ENCODE peak calls at places on chromosomes 4 and X, in seven cellular contexts. Y, X, G, P, U, N and J are unnamed samples.

GRCh38 chr4:76589402-76589801 is 154.4 kb downstream of the SHROOM3 start:
- DNase-seq in Y (peak), X (peak), G (peak), P (peak), U (no peak), N (no peak), J (peak)

GRCh38 chr4:19776929-19777328 is 474.8 kb upstream of the SLIT2 start:
- DNase-seq in Y (no peak), X (no peak), G (no peak), P (peak), U (no peak), N (no peak), J (peak)

GRCh38 chrX:22063284-22063683 is 31.2 kb downstream of the PHEX start:
- DNase-seq in Y (no peak), X (no peak), G (no peak), P (no peak), U (peak), N (no peak), J (no peak)

GRCh38 chrX:46444011-46444410 is 101.2 kb downstream of the ZNF674 start:
- DNase-seq in Y (peak), X (no peak), G (peak), P (peak), U (no peak), N (no peak), J (peak)

GRCh38 chr4:110503588-110504435 is 27.9 kb downstream of the ENPEP start:
- DNase-seq in Y (no peak), X (peak), G (peak), P (peak), U (no peak), N (no peak), J (no peak)

GRCh38 chrX:69493193-69493592 is 10.9 kb upstream of the NALF2 start:
- DNase-seq in Y (no peak), X (peak), G (peak), P (no peak), U (peak), N (peak), J (peak)

GRCh38 chrX:71540801-71541545 is 8.1 kb downstream of the OGT start:
- DNase-seq in Y (no peak), X (no peak), G (peak), P (no peak), U (no peak), N (no peak), J (no peak)

GRCh38 chr4:139227729-139228404 is 50.8 kb upstream of the ELF2 start:
- DNase-seq in Y (no peak), X (no peak), G (no peak), P (no peak), U (no peak), N (peak), J (no peak)

GRCh38 chr4:23929248-23929647 is 39.4 kb upstream of the PPARGC1A start:
- DNase-seq in Y (no peak), X (no peak), G (no peak), P (no peak), U (no peak), N (no peak), J (no peak)

GRCh38 chr4:71239365-71239764 is 99.5 kb upstream of the SLC4A4 start:
- DNase-seq in Y (peak), X (no peak), G (peak), P (peak), U (no peak), N (no peak), J (no peak)

GRCh38 chr4:6190486-6190885 is 9.9 kb downstream of the JAKMIP1 start:
- DNase-seq in Y (no peak), X (no peak), G (no peak), P (no peak), U (no peak), N (no peak), J (no peak)

GRCh38 chrX:39941332-39941920 is 156.3 kb downstream of the BCOR start:
- DNase-seq in Y (peak), X (no peak), G (peak), P (no peak), U (no peak), N (no peak), J (no peak)

GRCh38 chrX:116490091-116490490 is 27.3 kb upstream of the CT83 start:
- DNase-seq in Y (no peak), X (no peak), G (no peak), P (no peak), U (no peak), N (no peak), J (peak)

GRCh38 chr4:83440148-83440814 is 15.3 kb downstream of the HELQ start:
- DNase-seq in Y (no peak), X (no peak), G (no peak), P (no peak), U (no peak), N (no peak), J (no peak)

GRCh38 chr4:27010334-27010940 is 149.8 kb downstream of the STIM2 start:
- DNase-seq in Y (peak), X (no peak), G (peak), P (peak), U (peak), N (peak), J (peak)

GRCh38 chr4:41366911-41367517 is 110.3 kb downstream of the UCHL1 start:
- DNase-seq in Y (no peak), X (no peak), G (no peak), P (no peak), U (no peak), N (no peak), J (no peak)

GRCh38 chr4:8069102-8069752 is 89.4 kb downstream of the ABLIM2 start:
- DNase-seq in Y (no peak), X (no peak), G (no peak), P (no peak), U (no peak), N (no peak), J (no peak)

GRCh38 chrX:126820700-126821420 is 1.3 kb downstream of the PRR32 start:
- DNase-seq in Y (no peak), X (peak), G (peak), P (no peak), U (no peak), N (no peak), J (peak)

GRCh38 chr4:156941940-156942548 is 29.6 kb downstream of the PDGFC start:
- DNase-seq in Y (peak), X (peak), G (peak), P (peak), U (peak), N (no peak), J (peak)

GRCh38 chr4:169774466-169775445 is 17.0 kb upstream of the HPF1 start:
- DNase-seq in Y (no peak), X (peak), G (no peak), P (no peak), U (no peak), N (peak), J (no peak)

GRCh38 chr4:42560465-42560864 is 96.4 kb downstream of the ATP8A1 start:
- DNase-seq in Y (no peak), X (no peak), G (no peak), P (no peak), U (no peak), N (no peak), J (peak)

GRCh38 chrX:136028383-136028984 is 43.2 kb downstream of the SLC9A6 start:
- DNase-seq in Y (peak), X (no peak), G (peak), P (peak), U (peak), N (no peak), J (no peak)

GRCh38 chr4:48445704-48446103 is 37.4 kb upstream of the SLC10A4 start:
- DNase-seq in Y (peak), X (no peak), G (no peak), P (peak), U (no peak), N (no peak), J (peak)

GRCh38 chrX:117978402-117978801 is 138.2 kb downstream of the KLHL13 start:
- DNase-seq in Y (no peak), X (no peak), G (no peak), P (no peak), U (no peak), N (no peak), J (no peak)

GRCh38 chrX:24498181-24498580 is 33.1 kb downstream of the PDK3 start:
- DNase-seq in Y (no peak), X (no peak), G (peak), P (no peak), U (peak), N (no peak), J (no peak)

GRCh38 chr4:153676984-153677383 is 7.1 kb upstream of the TLR2 start:
- DNase-seq in Y (peak), X (no peak), G (no peak), P (peak), U (no peak), N (no peak), J (peak)

GRCh38 chr4:173990126-173990878 is 293.2 kb downstream of the FBXO8 start:
- DNase-seq in Y (peak), X (no peak), G (peak), P (peak), U (peak), N (no peak), J (peak)

GRCh38 chrX:119155416-119156035 is 27.9 kb upstream of the KIAA1210 start:
- DNase-seq in Y (peak), X (no peak), G (no peak), P (peak), U (no peak), N (no peak), J (no peak)

GRCh38 chr4:75895744-75896314 is 6.4 kb downstream of the PPEF2 start:
- DNase-seq in Y (peak), X (peak), G (peak), P (peak), U (peak), N (no peak), J (no peak)

GRCh38 chr4:152634110-152634760 is 45.6 kb downstream of the TMEM154 start:
- DNase-seq in Y (no peak), X (no peak), G (no peak), P (no peak), U (no peak), N (no peak), J (peak)

GRCh38 chr4:61799794-61800193 is 599.7 kb downstream of the ADGRL3 start:
- DNase-seq in Y (no peak), X (no peak), G (no peak), P (no peak), U (no peak), N (no peak), J (no peak)
- H2BK5ac ChIP-seq in Y (no peak), X (no peak), G (no peak), P (no peak), U (no peak), N (no peak), J (no peak)

GRCh38 chrX:13309631-13310030 is 10.2 kb downstream of the ATXN3L start:
- DNase-seq in Y (no peak), X (no peak), G (no peak), P (no peak), U (no peak), N (no peak), J (no peak)

GRCh38 chrX:13304052-13304451 is 15.8 kb downstream of the ATXN3L start:
- DNase-seq in Y (no peak), X (no peak), G (peak), P (no peak), U (no peak), N (no peak), J (peak)

GRCh38 chrX:13307041-13307440 is 12.8 kb downstream of the ATXN3L start:
- DNase-seq in Y (no peak), X (no peak), G (no peak), P (no peak), U (no peak), N (no peak), J (no peak)

DNA sequence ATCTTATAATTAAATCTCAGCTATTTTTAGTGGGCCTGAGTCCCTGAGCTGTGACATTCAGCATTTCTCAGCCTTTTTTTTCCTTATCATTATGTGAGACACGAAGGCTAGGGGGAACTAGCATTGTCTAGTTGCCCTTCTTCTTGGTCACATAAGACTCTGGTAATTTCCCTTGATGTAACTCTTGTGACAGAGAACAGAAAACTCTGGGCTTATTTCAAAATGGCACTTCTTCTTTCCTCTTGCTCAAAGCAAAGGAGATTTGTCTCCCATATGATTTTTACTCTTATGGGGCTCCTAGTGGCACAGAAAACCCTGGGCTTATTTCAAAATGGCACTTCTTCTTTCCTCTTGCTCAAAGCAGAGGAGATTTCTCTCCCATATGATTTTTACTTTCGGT is 14.8 kb downstream of the ATXN3L start:
- DNase-seq in Y (no peak), X (no peak), G (peak), P (no peak), U (no peak), N (no peak), J (no peak)
- H2BK5ac ChIP-seq in Y (no peak), X (no peak), G (no peak), P (no peak), U (no peak), N (no peak), J (no peak)

GRCh38 chr4:69684821-69685220 is 31.8 kb upstream of the UGT2A1 start:
- DNase-seq in Y (no peak), X (no peak), G (no peak), P (no peak), U (no peak), N (no peak), J (no peak)

GRCh38 chr4:69689530-69690111 is 36.6 kb upstream of the UGT2A1 start:
- DNase-seq in Y (peak), X (no peak), G (peak), P (peak), U (peak), N (no peak), J (no peak)
- H2BK5ac ChIP-seq in Y (no peak), X (no peak), G (no peak), P (no peak), U (no peak), N (no peak), J (no peak)

GRCh38 chr4:67332627-67333026 is 212.7 kb downstream of the CENPC start:
- DNase-seq in Y (peak), X (peak), G (peak), P (no peak), U (no peak), N (no peak), J (peak)
- H2BK5ac ChIP-seq in Y (no peak), X (no peak), G (no peak), P (no peak), U (no peak), N (no peak), J (no peak)

DNA sequence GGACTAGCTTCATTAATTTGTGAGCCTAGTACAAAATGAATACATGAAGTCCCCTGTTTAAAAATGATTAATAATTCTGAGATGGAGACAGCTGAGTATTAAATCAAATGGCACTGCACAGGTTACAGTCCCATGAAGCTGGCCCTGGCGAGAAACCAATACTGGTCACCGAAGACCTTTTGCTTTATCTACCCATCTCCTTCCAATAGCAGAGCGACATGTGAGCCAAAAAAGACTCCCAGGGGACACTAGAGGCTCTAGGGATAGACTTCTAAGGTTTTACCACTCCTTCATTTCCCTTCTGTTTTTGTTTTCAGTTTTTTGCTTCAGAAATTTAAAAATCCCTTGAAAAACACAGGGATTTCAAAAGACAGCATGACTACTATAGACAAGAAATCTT is 97.0 kb upstream of the CCSER1 start:
- DNase-seq in Y (no peak), X (no peak), G (no peak), P (no peak), U (no peak), N (no peak), J (no peak)
- H2BK5ac ChIP-seq in Y (no peak), X (no peak), G (no peak), P (no peak), U (no peak), N (no peak), J (no peak)

GRCh38 chrX:16931855-16932254 is 14.6 kb upstream of the REPS2 start:
- DNase-seq in Y (no peak), X (no peak), G (no peak), P (no peak), U (no peak), N (no peak), J (no peak)

GRCh38 chrX:16930392-16930791 is 16.1 kb upstream of the REPS2 start:
- DNase-seq in Y (no peak), X (no peak), G (peak), P (no peak), U (no peak), N (no peak), J (peak)

GRCh38 chrX:16934212-16934611 is 12.2 kb upstream of the REPS2 start:
- DNase-seq in Y (no peak), X (no peak), G (no peak), P (no peak), U (no peak), N (no peak), J (no peak)

DNA sequence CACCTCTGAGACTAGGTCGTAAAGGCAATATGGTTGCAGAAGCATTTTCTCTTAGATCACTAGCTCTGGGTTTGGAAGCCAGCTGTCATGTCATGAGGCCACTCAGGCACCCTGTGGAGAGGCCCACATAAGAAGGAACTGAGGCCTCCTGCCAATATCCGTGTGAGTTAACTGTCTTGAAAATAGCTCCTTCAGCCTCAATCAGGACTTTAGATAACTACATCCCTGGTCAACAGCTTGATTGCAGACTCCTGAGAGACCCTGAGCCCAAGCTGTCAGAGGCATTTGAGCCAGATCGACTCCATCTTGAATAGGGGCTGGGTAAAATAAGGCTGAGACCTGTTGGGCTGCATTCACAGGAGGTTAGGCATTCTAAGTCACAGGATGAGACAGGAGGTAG is 15.1 kb upstream of the REPS2 start:
- DNase-seq in Y (no peak), X (peak), G (peak), P (no peak), U (no peak), N (no peak), J (no peak)
- H2BK5ac ChIP-seq in Y (no peak), X (no peak), G (no peak), P (no peak), U (no peak), N (no peak), J (no peak)